ENCODE peak calls at places on chromosome 18, in ten cellular contexts. V is breast epithelium, T is testis, E is prostate gland, G is NB4, U is uterus, Q is tibial nerve, F is ovary, D is Peyer's patch, N is adrenal gland. H is an unnamed sample.

GRCh38 chr18:73670536-73670935 is 477.1 kb downstream of the FBXO15 start:
- DNase-seq in V (no peak), T (no peak), E (no peak), G (no peak), U (no peak), Q (no peak), F (no peak), D (no peak), N (no peak), H (no peak)

GRCh38 chr18:50079571-50080295 is 115.2 kb downstream of the MYO5B start:
- DNase-seq in V (peak), T (peak), E (peak), G (no peak), U (no peak), Q (no peak), F (no peak), D (no peak), N (peak), H (no peak)

GRCh38 chr18:45806226-45806625 is 19.2 kb upstream of the SIGLEC15 start:
- DNase-seq in V (no peak), T (no peak), E (no peak), G (no peak), U (no peak), Q (no peak), F (no peak), D (no peak), N (no peak), H (no peak)

GRCh38 chr18:28204154-28204553 is 27.2 kb upstream of the CDH2 start:
- DNase-seq in V (no peak), T (no peak), E (no peak), G (no peak), U (no peak), Q (no peak), F (no peak), D (no peak), N (peak), H (peak)

GRCh38 chr18:21053127-21053526 is 58.5 kb downstream of the ROCK1 start:
- DNase-seq in V (no peak), T (no peak), E (no peak), G (no peak), U (no peak), Q (no peak), F (no peak), D (no peak), N (peak), H (peak)

GRCh38 chr18:36481201-36481657 is 183.7 kb downstream of the FHOD3 start:
- DNase-seq in V (no peak), T (no peak), E (no peak), G (peak), U (no peak), Q (no peak), F (no peak), D (no peak), N (no peak), H (no peak)

GRCh38 chr18:24249716-24250115 is 110.9 kb downstream of the CABYR start:
- DNase-seq in V (no peak), T (no peak), E (no peak), G (no peak), U (no peak), Q (no peak), F (no peak), D (no peak), N (no peak), H (no peak)

GRCh38 chr18:48837676-48838075 is 113.1 kb downstream of the SMAD7 start:
- DNase-seq in V (no peak), T (no peak), E (no peak), G (no peak), U (no peak), Q (no peak), F (no peak), D (no peak), N (no peak), H (no peak)

GRCh38 chr18:59272221-59272888 is 899 bp downstream of the RAX start:
- DNase-seq in V (no peak), T (no peak), E (no peak), G (no peak), U (no peak), Q (no peak), F (no peak), D (no peak), N (peak), H (no peak)

GRCh38 chr18:29321561-29321960 is 1144.6 kb upstream of the CDH2 start:
- DNase-seq in V (no peak), T (no peak), E (no peak), G (no peak), U (no peak), Q (no peak), F (no peak), D (no peak), N (no peak), H (no peak)

GRCh38 chr18:13218376-13219011 is at the start of gene LDLRAD4:
- DNase-seq in V (no peak), T (peak), E (peak), G (peak), U (peak), Q (no peak), F (no peak), D (peak), N (peak), H (no peak)

GRCh38 chr18:75223687-75224347 is 13.2 kb downstream of the TSHZ1 start:
- DNase-seq in V (no peak), T (no peak), E (no peak), G (peak), U (no peak), Q (no peak), F (no peak), D (peak), N (no peak), H (no peak)

GRCh38 chr18:13239557-13239956 is 21.0 kb downstream of the LDLRAD4 start:
- DNase-seq in V (peak), T (no peak), E (no peak), G (no peak), U (peak), Q (no peak), F (no peak), D (peak), N (no peak), H (no peak)

GRCh38 chr18:49728542-49728941 is 84.8 kb downstream of the ACAA2 start:
- DNase-seq in V (no peak), T (peak), E (no peak), G (peak), U (no peak), Q (no peak), F (no peak), D (peak), N (peak), H (peak)

GRCh38 chr18:9673296-9674251 is 34.5 kb upstream of the RAB31 start:
- DNase-seq in V (no peak), T (peak), E (no peak), G (peak), U (no peak), Q (no peak), F (no peak), D (peak), N (peak), H (peak)

GRCh38 chr18:27599202-27599829 is 414.2 kb upstream of the CHST9 start:
- DNase-seq in V (peak), T (peak), E (peak), G (peak), U (no peak), Q (no peak), F (no peak), D (peak), N (peak), H (no peak)

DNA sequence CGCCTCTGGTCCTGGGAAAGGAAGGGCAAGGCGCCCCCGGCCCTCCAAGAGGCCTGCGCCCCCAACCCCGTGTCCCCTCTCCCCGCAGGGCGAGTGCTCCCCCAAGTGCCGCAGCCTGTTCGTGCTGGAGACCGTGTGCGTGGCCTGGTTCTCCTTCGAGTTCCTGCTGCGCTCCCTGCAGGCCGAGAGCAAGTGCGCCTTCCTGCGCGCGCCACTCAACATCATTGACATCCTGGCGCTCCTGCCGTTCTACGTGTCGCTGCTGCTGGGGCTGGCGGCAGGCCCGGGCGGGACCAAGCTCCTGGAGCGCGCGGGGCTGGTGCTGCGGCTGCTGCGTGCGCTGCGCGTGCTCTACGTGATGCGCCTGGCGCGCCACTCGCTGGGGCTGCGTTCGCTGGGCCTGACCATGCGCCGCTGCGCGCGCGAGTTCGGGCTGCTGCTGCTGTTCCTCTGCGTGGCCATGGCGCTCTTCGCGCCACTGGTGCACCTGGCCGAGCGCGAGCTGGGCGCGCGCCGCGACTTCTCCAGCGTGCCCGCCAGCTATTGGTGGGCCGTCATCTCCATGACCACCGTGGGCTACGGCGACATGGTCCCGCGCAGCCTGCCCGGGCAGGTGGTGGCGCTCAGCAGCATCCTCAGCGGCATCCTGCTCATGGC is 52.4 kb downstream of the SLC66A2 start:
- DNase-seq in V (no peak), T (peak), E (peak), G (no peak), U (no peak), Q (peak), F (no peak), D (no peak), N (no peak), H (no peak)
- TF ChIP-seq POLR2A in V (no peak), T (no peak), E (no peak), G (no peak), U (no peak), Q (no peak), F (no peak), D (no peak), N (no peak), H (no peak)

DNA sequence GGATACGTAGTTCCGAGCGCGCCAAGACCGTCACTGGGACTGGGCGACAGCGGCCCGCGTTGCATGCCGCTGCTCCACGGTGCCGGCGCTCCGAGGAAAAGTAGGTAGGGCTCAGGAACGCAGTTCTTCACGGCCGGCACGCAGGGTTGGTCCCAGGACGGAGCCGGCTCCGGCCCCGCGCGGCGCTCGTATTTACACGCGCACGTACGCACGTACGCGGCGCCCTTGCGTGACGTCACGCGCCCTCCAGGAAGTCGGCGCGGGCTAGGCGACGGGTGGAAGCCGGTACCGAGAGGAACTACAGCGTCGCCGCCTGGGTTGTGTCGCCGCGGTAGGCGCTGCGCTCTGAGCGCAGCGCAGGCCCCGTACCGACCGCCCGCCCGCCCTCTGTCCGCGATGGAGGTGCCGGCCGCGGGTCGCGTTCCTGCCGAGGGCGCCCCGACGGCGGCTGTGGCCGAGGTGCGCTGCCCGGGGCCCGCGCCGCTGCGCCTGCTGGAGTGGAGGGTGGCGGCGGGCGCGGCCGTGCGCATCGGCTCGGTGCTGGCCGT is at the start of gene CTDP1:
- DNase-seq in V (peak), T (peak), E (peak), G (peak), U (peak), Q (peak), F (peak), D (peak), N (peak), H (peak)
- TF ChIP-seq POLR2A in V (no peak), T (no peak), E (peak), G (peak), U (no peak), Q (no peak), F (peak), D (peak), N (peak), H (no peak)

GRCh38 chr18:70207181-70207580 is 1.7 kb upstream of the RTTN start:
- DNase-seq in V (no peak), T (no peak), E (no peak), G (no peak), U (no peak), Q (no peak), F (no peak), D (no peak), N (no peak), H (no peak)

GRCh38 chr18:70200286-70200685 is 5.2 kb downstream of the RTTN start:
- DNase-seq in V (no peak), T (no peak), E (no peak), G (no peak), U (no peak), Q (no peak), F (no peak), D (no peak), N (no peak), H (no peak)

DNA sequence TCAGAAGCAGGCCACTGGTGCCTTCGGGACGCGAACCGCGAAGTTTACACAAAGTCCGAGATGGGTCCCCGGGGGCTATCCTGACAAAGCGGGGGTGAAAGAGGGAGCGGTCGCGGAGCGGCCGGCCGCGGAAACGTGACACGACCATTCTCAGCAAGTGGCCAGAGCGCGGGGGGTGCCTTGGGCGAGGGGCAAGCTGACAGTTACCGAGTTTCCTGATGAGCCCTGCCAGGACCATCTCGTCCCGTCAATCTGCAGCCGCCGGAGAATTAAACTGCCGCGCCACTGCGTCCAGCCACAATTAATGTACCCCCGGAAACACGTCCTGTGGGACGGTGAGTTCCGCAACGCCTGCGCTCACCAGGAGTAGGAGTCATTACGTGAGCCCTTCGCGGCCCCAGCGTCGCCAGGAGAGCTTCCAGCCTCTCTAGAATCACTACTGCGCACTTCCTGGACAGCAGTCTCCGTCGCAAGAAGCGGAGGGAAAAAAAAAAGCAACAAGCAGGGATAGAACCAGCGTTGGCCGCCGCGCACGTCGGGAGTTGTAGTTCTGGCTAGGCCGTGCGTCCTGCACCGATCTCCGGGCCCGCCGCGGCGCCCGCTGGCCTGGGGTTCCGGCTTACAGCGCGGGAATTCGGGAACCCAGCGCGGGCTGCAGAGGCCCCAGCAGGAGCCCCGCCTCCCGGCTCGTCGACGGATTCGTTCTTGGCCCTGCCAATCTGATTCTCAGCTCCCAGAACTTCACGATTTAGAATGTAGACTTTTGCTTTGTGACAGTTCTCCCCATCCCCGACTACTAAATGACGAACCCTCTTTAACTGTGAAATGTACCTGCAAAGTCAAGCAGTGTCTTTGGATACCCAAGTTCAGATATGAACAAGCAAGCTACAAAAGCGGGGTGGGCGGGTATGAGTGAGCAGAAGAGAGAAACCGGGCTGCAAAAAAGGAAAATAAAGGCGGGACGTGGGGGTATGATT is at the start of gene RTTN:
- DNase-seq in V (peak), T (peak), E (peak), G (peak), U (peak), Q (peak), F (peak), D (peak), N (peak), H (peak)
- TF ChIP-seq POLR2A in V (no peak), T (no peak), E (no peak), G (peak), U (no peak), Q (no peak), F (no peak), D (no peak), N (no peak), H (no peak)

GRCh38 chr18:22110482-22110924 is 58.9 kb upstream of the GATA6 start:
- DNase-seq in V (no peak), T (no peak), E (no peak), G (no peak), U (no peak), Q (no peak), F (no peak), D (no peak), N (no peak), H (no peak)
- TF ChIP-seq POLR2A in V (no peak), T (no peak), E (no peak), G (no peak), U (no peak), Q (no peak), F (no peak), D (no peak), N (no peak), H (no peak)

DNA sequence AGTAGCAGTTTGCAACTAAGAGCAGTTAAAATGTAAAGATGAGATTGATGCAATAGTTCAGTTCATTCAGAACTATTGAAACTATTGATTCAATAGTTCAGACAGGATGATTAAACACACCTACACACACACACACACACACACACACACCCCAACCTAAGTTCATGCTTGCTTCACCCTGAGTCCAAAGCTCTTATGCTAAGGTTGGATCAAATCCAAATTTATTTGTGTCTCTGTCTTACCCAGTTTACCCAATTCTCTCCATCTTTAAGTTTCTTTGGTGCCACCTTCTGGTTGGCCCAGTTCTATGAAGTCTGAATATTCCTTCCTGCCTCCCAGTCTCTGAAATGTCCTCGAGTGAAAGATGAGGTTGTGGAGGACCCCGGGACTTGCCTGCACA is 5.1 kb downstream of the SERPINB8 start:
- DNase-seq in V (no peak), T (peak), E (no peak), G (peak), U (no peak), Q (no peak), F (no peak), D (peak), N (peak), H (no peak)
- TF ChIP-seq POLR2A in V (no peak), T (no peak), E (no peak), G (no peak), U (no peak), Q (no peak), F (no peak), D (no peak), N (no peak), H (no peak)

DNA sequence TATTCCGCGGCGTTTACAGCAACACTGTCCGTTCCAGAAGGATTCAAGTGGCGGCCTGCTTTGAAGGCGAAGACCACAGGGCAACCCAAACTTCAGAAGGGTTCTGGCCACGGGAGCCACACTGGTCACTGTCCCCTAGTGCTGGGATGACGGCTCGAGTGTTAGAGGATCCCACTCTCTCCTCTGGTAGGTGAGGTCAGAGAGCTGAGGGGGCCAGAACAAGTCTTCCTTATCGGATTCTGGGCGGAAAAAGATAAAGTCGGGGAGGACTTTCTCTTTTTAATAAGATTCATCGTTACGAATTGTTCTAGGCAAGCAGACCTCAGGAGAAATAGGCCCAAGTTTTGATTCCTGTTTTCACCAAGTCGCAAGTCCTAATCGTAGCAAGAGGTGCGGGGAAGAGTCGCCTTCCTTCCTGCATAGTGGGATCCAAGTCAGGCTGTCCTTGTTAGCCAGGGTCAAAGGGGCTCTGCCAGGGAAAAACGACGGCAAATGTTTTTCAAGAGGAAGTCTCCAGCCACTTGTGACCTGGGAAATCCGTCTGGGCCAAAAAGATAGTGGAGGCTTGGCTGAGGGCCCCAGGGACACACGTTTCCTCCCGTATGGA is 862 bp upstream of the MYL12A start:
- DNase-seq in V (no peak), T (peak), E (no peak), G (no peak), U (peak), Q (no peak), F (peak), D (peak), N (peak), H (no peak)
- TF ChIP-seq POLR2A in V (no peak), T (no peak), E (no peak), G (no peak), U (no peak), Q (no peak), F (no peak), D (no peak), N (no peak), H (no peak)

GRCh38 chr18:40877096-40877495 is 1077.9 kb upstream of the PIK3C3 start:
- DNase-seq in V (no peak), T (no peak), E (no peak), G (no peak), U (no peak), Q (no peak), F (no peak), D (no peak), N (no peak), H (no peak)

GRCh38 chr18:40875101-40875500 is 1079.9 kb upstream of the PIK3C3 start:
- DNase-seq in V (no peak), T (no peak), E (no peak), G (no peak), U (no peak), Q (no peak), F (no peak), D (no peak), N (no peak), H (no peak)

GRCh38 chr18:40868110-40868858 is 1086.8 kb upstream of the PIK3C3 start:
- DNase-seq in V (no peak), T (no peak), E (no peak), G (peak), U (no peak), Q (no peak), F (no peak), D (no peak), N (no peak), H (peak)

GRCh38 chr18:40878371-40878770 is 1076.7 kb upstream of the PIK3C3 start:
- DNase-seq in V (no peak), T (no peak), E (no peak), G (no peak), U (no peak), Q (no peak), F (no peak), D (no peak), N (no peak), H (no peak)

DNA sequence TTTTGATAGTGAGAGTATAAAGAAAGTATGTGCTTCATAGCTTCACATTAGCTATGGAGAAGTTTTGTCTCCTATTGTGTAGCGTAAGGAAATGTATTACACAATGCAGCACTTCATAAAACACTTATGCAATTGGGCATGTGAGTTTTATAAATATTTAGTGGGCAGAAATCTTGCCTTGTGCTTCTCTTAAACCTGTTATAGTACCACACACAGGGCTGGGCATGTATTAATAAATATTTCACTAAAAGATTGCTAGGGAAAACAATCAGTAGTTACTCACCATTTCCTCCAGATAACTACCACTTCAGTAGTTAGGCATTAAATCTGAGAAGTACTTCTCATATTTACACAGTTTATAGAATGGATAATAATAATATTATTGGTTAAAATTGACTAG is 1080.8 kb upstream of the PIK3C3 start:
- DNase-seq in V (no peak), T (no peak), E (no peak), G (no peak), U (no peak), Q (no peak), F (no peak), D (no peak), N (no peak), H (no peak)
- TF ChIP-seq POLR2A in V (no peak), T (no peak), E (no peak), G (no peak), U (no peak), Q (no peak), F (no peak), D (no peak), N (no peak), H (no peak)

GRCh38 chr18:62461591-62461990 is 61.2 kb upstream of the ZCCHC2 start:
- DNase-seq in V (no peak), T (no peak), E (no peak), G (no peak), U (no peak), Q (no peak), F (no peak), D (no peak), N (no peak), H (no peak)
- TF ChIP-seq POLR2A in V (no peak), T (no peak), E (no peak), G (no peak), U (no peak), Q (no peak), F (no peak), D (no peak), N (no peak), H (no peak)